ENCODE peak calls at places on chromosomes 5 and 9, in four cellular contexts. V is cardiac muscle cell, O is breast epithelium, A is right atrium auricular region. J is an unnamed sample.

GRCh38 chr5:144436007-144436406 is 265.3 kb downstream of the KCTD16 start:
- DNase-seq in A (no peak), V (no peak), O (no peak), J (no peak)

GRCh38 chr9:77521091-77521490 is 127.0 kb downstream of the GNA14 start:
- DNase-seq in O (no peak), A (no peak), V (peak), J (no peak)

GRCh38 chr5:17431272-17432050 is 66.6 kb upstream of the TAF11L2 start:
- DNase-seq in V (no peak), O (no peak), A (no peak), J (no peak)

GRCh38 chr5:146440870-146441495 is 6.2 kb upstream of the TCERG1 start:
- DNase-seq in O (no peak), V (no peak), A (no peak), J (peak)

GRCh38 chr5:81601912-81602311 is 149.0 kb downstream of the SSBP2 start:
- DNase-seq in O (no peak), A (no peak), V (peak), J (no peak)

GRCh38 chr5:78533356-78533755 is 115.2 kb downstream of the LHFPL2 start:
- DNase-seq in V (no peak), A (no peak), O (no peak), J (peak)

GRCh38 chr5:7597058-7597457 is 201.1 kb downstream of the ADCY2 start:
- DNase-seq in A (no peak), V (no peak), O (peak), J (peak)

GRCh38 chr5:81359108-81359507 is 34.8 kb downstream of the ACOT12 start:
- DNase-seq in A (no peak), V (no peak), O (no peak), J (no peak)

GRCh38 chr5:6607559-6607936 is 25.3 kb downstream of the NSUN2 start:
- DNase-seq in V (no peak), O (no peak), A (peak), J (no peak)

GRCh38 chr5:93581738-93582414 is 857 bp upstream of the NR2F1-AS1 start:
- DNase-seq in A (no peak), O (no peak), V (peak), J (peak)

GRCh38 chr9:35733109-35733541 is 659 bp downstream of the CREB3 start:
- DNase-seq in O (no peak), A (no peak), V (peak), J (peak)

GRCh38 chr9:84218322-84218721 is 122.2 kb downstream of the SLC28A3 start:
- DNase-seq in O (peak), A (no peak), V (no peak), J (no peak)

GRCh38 chr5:33143405-33144123 is 297.2 kb upstream of the TARS1 start:
- DNase-seq in A (no peak), V (no peak), O (no peak), J (no peak)

GRCh38 chr5:33153891-33154290 is 286.9 kb upstream of the TARS1 start:
- DNase-seq in O (no peak), A (no peak), V (no peak), J (no peak)

GRCh38 chr5:33153373-33153772 is 287.4 kb upstream of the TARS1 start:
- DNase-seq in O (no peak), A (no peak), V (no peak), J (no peak)

GRCh38 chr5:33146916-33147315 is 293.8 kb upstream of the TARS1 start:
- DNase-seq in V (no peak), A (no peak), O (no peak), J (peak)

GRCh38 chr5:33148076-33148501 is 292.7 kb upstream of the TARS1 start:
- DNase-seq in V (peak), A (no peak), O (no peak), J (peak)
- H3K4me3 ChIP-seq in V (no peak), A (no peak), O (no peak), J (peak)

GRCh38 chr9:69188975-69189374 is 14.9 kb downstream of the TJP2 start:
- DNase-seq in V (no peak), O (no peak), A (no peak), J (no peak)

GRCh38 chr9:69190866-69191672 is 17.0 kb downstream of the TJP2 start:
- DNase-seq in O (no peak), A (no peak), V (no peak), J (no peak)

GRCh38 chr9:69192214-69192613 is 18.1 kb downstream of the TJP2 start:
- DNase-seq in A (no peak), V (no peak), O (no peak), J (no peak)

GRCh38 chr9:69186841-69187611 is 12.9 kb downstream of the TJP2 start:
- DNase-seq in O (no peak), A (no peak), V (peak), J (peak)

DNA sequence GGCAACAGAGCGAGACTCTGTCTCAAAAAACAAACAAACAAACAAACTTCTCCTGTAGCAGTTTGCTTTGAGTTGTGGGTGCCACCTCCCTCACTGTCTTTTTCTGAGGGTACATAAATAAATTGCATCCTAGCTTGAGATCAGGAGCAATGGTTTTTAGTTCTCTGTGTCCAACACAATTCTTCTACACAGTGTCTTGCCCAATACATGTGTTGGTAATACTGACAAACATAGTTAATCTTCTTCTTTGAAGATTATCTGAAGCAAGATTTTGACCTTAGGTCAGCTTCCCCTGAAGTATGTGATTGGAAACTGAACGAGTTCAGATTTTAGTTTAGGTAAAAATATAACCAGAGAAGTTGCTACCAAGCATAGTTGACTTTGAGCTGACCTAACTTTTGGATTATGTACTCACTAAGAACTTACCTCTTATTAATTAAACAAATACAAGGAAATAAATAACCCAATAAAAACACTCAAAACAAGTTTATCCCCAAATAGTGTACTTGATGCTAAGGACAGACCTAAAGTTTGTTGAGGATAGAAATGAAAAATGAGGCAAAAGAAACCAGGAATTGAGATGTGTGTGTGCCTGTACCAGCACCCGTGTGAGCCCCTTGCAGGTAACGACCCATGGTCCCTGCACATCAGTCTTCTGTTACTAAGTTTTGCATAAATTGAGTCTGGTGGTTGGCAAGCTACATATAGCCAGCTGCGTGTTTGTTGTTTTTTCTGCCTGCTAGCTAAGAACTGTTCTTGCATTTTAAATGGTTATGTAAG is 16.2 kb downstream of the TJP2 start:
- DNase-seq in O (no peak), V (no peak), A (no peak), J (no peak)
- H3K4me3 ChIP-seq in O (no peak), V (no peak), A (no peak), J (no peak)

GRCh38 chr5:120779674-120780073 is 315.6 kb downstream of the PRR16 start:
- DNase-seq in O (no peak), A (no peak), V (no peak), J (peak)
- H3K4me3 ChIP-seq in O (no peak), A (no peak), V (no peak), J (peak)

DNA sequence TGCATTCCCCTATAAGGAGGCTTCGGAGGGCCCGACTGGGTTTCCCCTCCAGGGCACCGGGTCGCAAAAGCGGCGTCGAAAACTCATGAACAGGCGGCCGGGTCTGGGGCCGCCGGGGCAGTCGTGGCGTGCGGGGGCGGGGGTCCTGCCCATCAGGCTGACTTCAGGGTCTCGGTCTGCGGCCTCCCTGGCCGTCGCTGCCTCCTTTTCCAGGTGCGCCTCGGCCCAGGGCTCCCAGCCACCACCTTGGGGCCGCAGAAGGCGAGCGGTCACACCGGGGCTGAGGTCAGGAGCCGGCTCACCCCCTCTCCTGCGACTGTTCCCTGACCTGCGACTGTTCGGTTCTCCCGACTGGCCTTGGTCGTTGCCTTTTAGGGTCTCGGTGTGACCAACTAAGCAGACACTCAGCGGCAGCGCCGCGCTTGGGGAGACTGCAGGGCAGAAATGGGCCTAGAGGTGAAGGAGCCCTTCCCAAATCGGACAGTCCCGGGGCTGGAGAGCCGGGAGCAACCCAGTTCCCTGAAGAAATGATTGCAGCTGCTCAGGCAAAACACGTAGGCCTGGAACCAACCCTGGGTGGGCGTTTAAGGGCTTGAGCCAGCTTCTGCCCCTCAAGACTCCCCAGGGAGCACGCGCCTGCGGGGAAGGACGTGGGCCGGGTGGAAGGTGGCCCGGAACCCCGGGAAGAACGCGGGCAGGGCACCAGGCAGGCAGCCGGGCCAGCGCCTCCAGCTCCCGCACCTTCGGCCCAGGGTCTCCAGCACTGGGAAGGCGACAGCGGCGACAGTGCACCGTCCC is 11.2 kb downstream of the IRX2 start:
- DNase-seq in V (no peak), A (no peak), O (no peak), J (no peak)
- H3K4me3 ChIP-seq in V (peak), A (peak), O (peak), J (peak)

GRCh38 chr9:111548623-111549022 is 23.6 kb downstream of the ZNF483 start:
- DNase-seq in V (no peak), O (no peak), A (no peak), J (no peak)

DNA sequence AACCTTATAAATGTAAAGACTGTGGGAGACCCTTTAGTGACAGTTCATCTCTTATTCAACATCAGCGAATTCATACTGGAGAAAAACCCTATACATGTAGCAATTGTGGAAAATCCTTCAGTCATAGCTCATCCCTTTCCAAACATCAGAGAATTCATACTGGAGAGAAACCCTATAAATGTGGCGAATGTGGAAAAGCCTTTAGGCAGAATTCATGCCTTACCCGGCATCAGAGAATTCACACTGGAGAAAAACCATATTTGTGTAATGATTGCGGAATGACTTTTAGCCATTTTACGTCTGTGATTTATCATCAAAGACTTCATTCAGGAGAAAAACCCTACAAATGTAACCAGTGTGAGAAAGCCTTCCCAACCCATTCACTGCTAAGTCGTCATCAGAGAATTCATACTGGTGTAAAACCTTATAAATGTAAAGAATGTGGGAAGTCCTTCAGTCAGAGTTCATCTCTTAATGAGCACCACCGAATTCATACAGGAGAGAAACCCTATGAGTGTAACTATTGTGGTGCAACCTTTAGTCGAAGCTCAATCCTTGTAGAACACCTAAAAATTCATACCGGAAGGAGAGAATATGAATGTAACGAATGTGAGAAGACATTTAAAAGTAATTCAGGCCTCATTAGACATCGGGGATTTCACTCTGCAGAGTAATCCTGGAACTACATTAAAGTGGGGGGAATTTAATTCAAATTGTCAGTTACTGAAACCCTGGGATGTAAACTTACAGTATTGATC is 17.7 kb downstream of the ZNF483 start:
- DNase-seq in O (no peak), A (no peak), V (no peak), J (no peak)
- H3K4me3 ChIP-seq in O (no peak), A (no peak), V (no peak), J (peak)